ENCODE peak calls at places on chromosomes 16 and 17, in eight cellular contexts. E is gastrocnemius medialis, V is RWPE1, I is neuronal stem cell, H is ovary, N is upper lobe of right lung, L is endothelial cell of umbilical vein, U is HL-60. A is an unnamed sample.

GRCh38 chr16:54027126-54027922 is 259.3 kb downstream of the IRX3 start:
- DNase-seq in I (no peak), N (no peak), H (no peak), E (no peak), L (peak), U (no peak), V (peak), A (no peak)

GRCh38 chr17:36869856-36870617 is 67.2 kb upstream of the LHX1 start:
- DNase-seq in L (no peak), U (peak), H (no peak), V (no peak), N (no peak), E (no peak), I (no peak), A (no peak)

GRCh38 chr17:78257810-78258322 is 26.4 kb downstream of the TMEM235 start:
- DNase-seq in V (no peak), I (no peak), U (peak), E (no peak), N (peak), L (peak), H (peak), A (peak)

GRCh38 chr16:87240211-87241134 is 76.7 kb downstream of the C16orf95 start:
- DNase-seq in V (peak), U (no peak), I (no peak), H (no peak), E (no peak), L (no peak), N (no peak), A (no peak)

GRCh38 chr16:19578378-19578851 is 22.9 kb downstream of the VPS35L start:
- DNase-seq in I (no peak), U (no peak), E (no peak), V (no peak), H (no peak), L (no peak), N (no peak), A (no peak)

GRCh38 chr17:50192116-50192872 is 9.1 kb downstream of the COL1A1 start:
- DNase-seq in I (no peak), V (no peak), L (no peak), E (no peak), U (no peak), N (no peak), H (no peak), A (peak)

GRCh38 chr16:84827897-84828296 is 8.1 kb downstream of the CRISPLD2 start:
- DNase-seq in U (no peak), V (no peak), I (no peak), H (no peak), L (no peak), N (no peak), E (no peak), A (no peak)

GRCh38 chr16:30115238-30115637 is 1.9 kb upstream of the GDPD3 start:
- DNase-seq in L (no peak), H (no peak), N (peak), U (no peak), E (no peak), I (no peak), V (no peak), A (no peak)

GRCh38 chr16:14957576-14958322 is 17.1 kb upstream of the PDXDC1 start:
- DNase-seq in H (no peak), V (no peak), I (no peak), U (no peak), N (no peak), L (no peak), E (no peak), A (no peak)

GRCh38 chr17:45940826-45941225 is 46.5 kb downstream of the MAPT start:
- DNase-seq in N (no peak), H (no peak), I (no peak), L (no peak), E (peak), U (no peak), V (no peak), A (peak)

GRCh38 chr16:15484662-15485061 is 50.3 kb downstream of the BMERB1 start:
- DNase-seq in I (no peak), N (no peak), U (no peak), H (no peak), E (no peak), L (no peak), V (no peak), A (no peak)

GRCh38 chr17:41974031-41974430 is 7.4 kb downstream of the CNP start:
- DNase-seq in L (no peak), I (no peak), E (no peak), H (peak), U (no peak), V (no peak), N (no peak), A (no peak)

GRCh38 chr16:50747206-50747956 is 5.5 kb downstream of the CYLD start:
- DNase-seq in U (no peak), N (no peak), I (no peak), V (peak), E (no peak), H (no peak), L (peak), A (no peak)

GRCh38 chr16:77424841-77425604 is 9.8 kb downstream of the ADAMTS18 start:
- DNase-seq in V (no peak), N (no peak), U (no peak), H (no peak), I (peak), L (no peak), E (no peak), A (no peak)

GRCh38 chr17:70375406-70375805 is 206.1 kb downstream of the KCNJ2 start:
- DNase-seq in L (no peak), H (no peak), U (no peak), I (no peak), V (no peak), N (no peak), E (no peak), A (no peak)

GRCh38 chr16:30697264-30698138 is 1.5 kb upstream of the SRCAP start:
- DNase-seq in V (peak), L (no peak), I (no peak), U (no peak), N (no peak), H (no peak), E (no peak), A (no peak)

GRCh38 chr16:47197536-47198179 is 53.9 kb upstream of the NETO2 start:
- DNase-seq in N (no peak), I (no peak), L (no peak), U (no peak), V (no peak), H (no peak), E (peak), A (peak)

GRCh38 chr16:89536886-89537548 is 23.5 kb upstream of the RPL13 start:
- DNase-seq in H (no peak), E (no peak), N (no peak), U (no peak), L (no peak), I (no peak), V (no peak), A (peak)
- H3K27ac ChIP-seq in H (no peak), E (no peak), N (no peak), U (no peak), L (no peak), I (no peak), V (no peak), A (no peak)

DNA sequence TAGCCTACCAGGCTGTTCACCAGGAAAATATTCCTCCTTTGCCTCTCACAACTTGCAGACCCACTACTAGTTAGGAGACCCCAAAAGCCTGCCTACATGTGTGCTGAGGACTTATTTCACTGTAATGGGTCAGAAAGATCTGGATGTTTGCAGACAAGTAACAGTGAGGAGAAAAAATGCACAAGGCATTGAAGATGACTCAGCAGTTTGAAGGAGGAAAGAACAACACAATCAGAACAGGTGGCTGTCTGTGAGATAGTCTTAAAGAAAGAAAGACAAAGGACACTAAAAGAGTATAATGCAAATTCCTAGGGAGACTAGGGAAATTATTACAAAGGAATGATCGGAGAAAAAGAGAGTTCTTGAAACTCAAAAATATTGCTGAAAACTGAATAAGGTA is 69.0 kb downstream of the ANKFN1 start:
- DNase-seq in N (no peak), E (no peak), H (no peak), U (no peak), I (no peak), L (no peak), V (no peak), A (no peak)
- H3K27ac ChIP-seq in N (no peak), E (no peak), H (no peak), U (no peak), I (no peak), L (no peak), V (no peak), A (no peak)

GRCh38 chr16:11692651-11693050 is 24.4 kb downstream of the SNN start:
- DNase-seq in E (no peak), N (no peak), L (no peak), I (no peak), H (no peak), V (no peak), U (no peak), A (no peak)
- H3K27ac ChIP-seq in E (peak), N (no peak), L (no peak), I (no peak), H (no peak), V (no peak), U (no peak), A (no peak)

DNA sequence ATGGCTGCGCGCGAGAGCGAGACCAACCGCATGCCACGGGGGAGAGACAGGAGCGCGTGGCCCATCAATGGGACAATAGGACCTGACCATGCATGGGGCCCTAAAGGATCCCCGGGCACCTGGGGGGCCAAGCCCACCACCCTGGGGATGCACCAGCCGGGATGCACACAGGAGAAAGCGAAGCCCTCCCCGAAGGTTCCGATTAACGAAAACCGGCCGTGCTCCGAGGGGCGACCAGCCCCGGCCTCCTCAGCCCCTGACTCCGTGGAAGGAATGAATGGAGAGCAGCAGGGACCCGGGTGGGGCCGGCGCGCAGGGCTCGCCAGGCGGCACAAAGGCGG is 488 bp downstream of the JPT1 start:
- DNase-seq in U (no peak), H (no peak), V (no peak), I (no peak), N (no peak), E (no peak), L (peak), A (no peak)
- H3K27ac ChIP-seq in U (peak), H (no peak), V (peak), I (peak), N (peak), E (peak), L (peak), A (no peak)

GRCh38 chr17:14840616-14841231 is 424.4 kb downstream of the PMP22 start:
- DNase-seq in H (no peak), V (peak), L (no peak), N (no peak), E (no peak), I (no peak), U (no peak), A (no peak)
- H3K27ac ChIP-seq in H (no peak), V (no peak), L (no peak), N (no peak), E (no peak), I (no peak), U (no peak), A (no peak)

DNA sequence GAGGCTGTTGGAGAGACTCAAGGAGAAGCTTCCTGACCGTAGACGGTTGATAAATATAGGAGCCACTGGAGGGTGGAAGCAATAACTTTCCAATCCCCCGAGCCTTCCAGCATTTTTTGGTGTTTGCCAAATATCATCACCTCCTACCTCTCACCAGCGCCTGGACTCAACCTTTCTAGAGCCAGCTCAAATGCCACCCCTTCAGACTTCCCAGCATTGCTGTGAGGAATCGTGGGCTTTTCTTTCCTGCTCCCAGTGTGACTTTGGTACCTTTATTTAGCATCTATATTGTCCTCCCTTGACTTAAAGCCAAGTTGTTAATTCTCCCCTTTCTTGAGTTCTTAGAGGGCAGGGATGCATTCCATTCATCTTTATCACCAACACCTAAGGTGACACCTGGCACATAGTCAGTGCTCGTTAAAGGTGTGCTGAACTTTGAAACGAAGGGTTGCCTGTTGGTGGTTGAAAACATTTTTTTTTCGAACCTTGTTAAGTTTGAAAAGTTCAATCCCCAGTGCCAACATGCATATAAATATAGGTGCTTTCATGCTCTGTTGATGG is 35.3 kb upstream of the CCR7 start:
- DNase-seq in L (no peak), H (no peak), V (no peak), E (no peak), N (no peak), I (no peak), U (no peak), A (no peak)
- H3K27ac ChIP-seq in L (no peak), H (no peak), V (no peak), E (no peak), N (no peak), I (no peak), U (no peak), A (no peak)

GRCh38 chr17:8672326-8672725 is 41.8 kb upstream of the MYH10 start:
- DNase-seq in H (no peak), I (no peak), L (no peak), E (no peak), V (no peak), U (no peak), N (no peak), A (no peak)
- H3K27ac ChIP-seq in H (no peak), I (no peak), L (no peak), E (no peak), V (no peak), U (no peak), N (no peak), A (no peak)

DNA sequence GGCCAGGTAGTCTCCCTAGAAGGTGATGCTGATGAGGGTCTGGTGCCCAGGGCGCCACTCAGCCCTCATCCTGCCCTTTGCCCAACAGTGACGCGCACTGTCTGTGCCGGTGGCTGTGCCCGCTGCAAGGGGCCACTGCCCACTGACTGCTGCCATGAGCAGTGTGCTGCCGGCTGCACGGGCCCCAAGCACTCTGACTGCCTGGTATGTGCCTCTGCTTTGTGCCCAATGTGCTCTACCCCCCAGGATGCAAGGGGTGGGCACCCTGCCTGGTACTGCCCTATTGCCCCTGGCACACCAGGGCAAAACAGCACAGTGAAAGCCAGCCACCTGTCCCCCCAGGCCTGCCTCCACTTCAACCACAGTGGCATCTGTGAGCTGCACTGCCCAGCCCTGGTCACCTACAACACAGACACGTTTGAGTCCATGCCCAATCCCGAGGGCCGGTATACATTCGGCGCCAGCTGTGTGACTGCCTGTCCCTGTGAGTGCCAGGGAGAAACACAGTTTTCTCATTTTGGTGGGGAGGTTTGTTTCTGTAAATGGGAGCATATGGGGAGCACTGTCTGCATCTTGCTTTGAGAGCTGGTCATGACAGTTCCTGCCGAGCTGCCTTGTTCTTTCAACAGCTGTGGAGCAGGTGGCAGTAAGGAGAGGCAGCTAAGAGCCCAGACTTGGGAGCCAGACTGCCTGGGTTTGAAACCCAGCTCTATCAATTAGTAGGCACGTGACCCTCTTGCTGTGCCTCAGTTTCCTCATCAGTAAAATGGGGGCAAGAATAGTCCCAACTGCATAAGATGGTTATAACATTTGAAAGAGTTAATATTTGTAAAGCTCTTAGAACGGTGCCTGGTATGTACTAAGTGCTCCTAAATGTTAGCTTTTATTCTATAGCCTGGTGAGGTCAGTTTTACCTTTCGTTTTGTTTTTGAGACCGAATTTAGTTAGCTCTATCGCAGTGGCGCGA is 10.4 kb downstream of the ERBB2 start:
- DNase-seq in E (no peak), L (no peak), H (no peak), U (no peak), I (no peak), V (no peak), N (no peak), A (no peak)
- H3K27ac ChIP-seq in E (no peak), L (no peak), H (no peak), U (no peak), I (no peak), V (peak), N (no peak), A (no peak)

DNA sequence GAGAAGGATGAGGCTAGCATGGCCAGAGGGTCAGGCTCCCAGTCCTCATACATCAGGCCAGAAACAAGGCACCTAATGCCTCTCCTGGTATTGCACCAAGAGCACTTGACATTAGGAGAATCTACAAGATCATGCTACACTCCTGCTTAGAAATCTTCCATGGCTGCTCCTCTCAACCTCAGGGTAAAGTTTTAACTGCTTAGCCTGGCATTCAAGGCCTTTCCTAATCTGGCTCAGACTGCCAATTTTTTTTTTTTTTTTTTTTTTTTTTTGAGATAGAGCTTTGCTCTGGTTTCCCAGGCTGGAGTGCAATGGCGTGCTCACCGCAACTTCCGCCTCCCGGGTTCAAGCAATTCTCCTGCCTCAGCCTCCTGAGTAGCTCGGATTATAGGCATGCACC is 8.2 kb downstream of the PIP4K2B start:
- DNase-seq in L (no peak), I (no peak), U (no peak), E (no peak), V (no peak), N (no peak), H (no peak), A (no peak)
- H3K27ac ChIP-seq in L (no peak), I (no peak), U (no peak), E (no peak), V (no peak), N (no peak), H (no peak), A (no peak)